ENCODE peak calls at places on chromosome 17, in four cellular contexts. C is NB4, I is esophagus squamous epithelium, N is Peyer's patch. Z is an unnamed sample.

GRCh38 chr17:49252148-49252682 is 21.6 kb upstream of the PHOSPHO1 start:
- DNase-seq in I (no peak), C (peak), N (no peak), Z (peak)

GRCh38 chr17:37608369-37609169 is 649 bp downstream of the SYNRG start:
- DNase-seq in N (no peak), C (peak), I (no peak), Z (no peak)

GRCh38 chr17:79617740-79618382 is 7.0 kb upstream of the RBFOX3 start:
- DNase-seq in C (no peak), I (no peak), N (peak), Z (peak)

GRCh38 chr17:32609085-32609484 is 122.3 kb downstream of the CDK5R1 start:
- DNase-seq in N (no peak), I (no peak), C (peak), Z (peak)

GRCh38 chr17:8072727-8073461 is 14.6 kb downstream of the ALOX12B start:
- DNase-seq in N (peak), I (no peak), C (no peak), Z (peak)

GRCh38 chr17:9187828-9188227 is 166.5 kb downstream of the NTN1 start:
- DNase-seq in C (no peak), I (no peak), N (no peak), Z (no peak)

GRCh38 chr17:3828151-3828851 is 17.7 kb downstream of the NCBP3 start:
- DNase-seq in C (no peak), I (no peak), N (no peak), Z (no peak)

GRCh38 chr17:38449364-38449763 is 21.1 kb downstream of the ARHGAP23 start:
- DNase-seq in C (no peak), N (no peak), I (no peak), Z (no peak)

GRCh38 chr17:47315451-47316266 is 8.1 kb upstream of the EFCAB13 start:
- DNase-seq in I (no peak), C (peak), N (no peak), Z (no peak)

GRCh38 chr17:17403899-17404576 is 72.8 kb upstream of the MED9 start:
- DNase-seq in N (no peak), I (no peak), C (peak), Z (peak)

GRCh38 chr17:29855686-29856085 is 74.3 kb downstream of the SSH2 start:
- DNase-seq in C (peak), I (no peak), N (no peak), Z (no peak)

GRCh38 chr17:2710075-2710803 is 1.3 kb downstream of the CLUH start:
- DNase-seq in C (peak), I (no peak), N (peak), Z (no peak)

GRCh38 chr17:20066253-20066652 is 57.1 kb downstream of the SPECC1 start:
- DNase-seq in N (no peak), C (no peak), I (no peak), Z (no peak)

GRCh38 chr17:49249292-49249794 is 18.8 kb upstream of the PHOSPHO1 start:
- DNase-seq in N (no peak), C (no peak), I (no peak), Z (no peak)

GRCh38 chr17:61238455-61238933 is 161.1 kb upstream of the TBX2 start:
- DNase-seq in N (no peak), C (no peak), I (no peak), Z (no peak)

GRCh38 chr17:61239953-61240352 is 159.7 kb upstream of the TBX2 start:
- DNase-seq in C (no peak), I (no peak), N (no peak), Z (no peak)

GRCh38 chr17:61239261-61239660 is 160.4 kb upstream of the TBX2 start:
- DNase-seq in C (no peak), N (no peak), I (no peak), Z (no peak)

GRCh38 chr17:61237275-61237674 is 162.4 kb upstream of the TBX2 start:
- DNase-seq in C (no peak), I (no peak), N (no peak), Z (no peak)

GRCh38 chr17:61240851-61241468 is 158.7 kb upstream of the TBX2 start:
- DNase-seq in I (no peak), C (no peak), N (no peak), Z (no peak)
- H3K4me3 ChIP-seq in I (no peak), C (no peak), N (no peak), Z (no peak)

DNA sequence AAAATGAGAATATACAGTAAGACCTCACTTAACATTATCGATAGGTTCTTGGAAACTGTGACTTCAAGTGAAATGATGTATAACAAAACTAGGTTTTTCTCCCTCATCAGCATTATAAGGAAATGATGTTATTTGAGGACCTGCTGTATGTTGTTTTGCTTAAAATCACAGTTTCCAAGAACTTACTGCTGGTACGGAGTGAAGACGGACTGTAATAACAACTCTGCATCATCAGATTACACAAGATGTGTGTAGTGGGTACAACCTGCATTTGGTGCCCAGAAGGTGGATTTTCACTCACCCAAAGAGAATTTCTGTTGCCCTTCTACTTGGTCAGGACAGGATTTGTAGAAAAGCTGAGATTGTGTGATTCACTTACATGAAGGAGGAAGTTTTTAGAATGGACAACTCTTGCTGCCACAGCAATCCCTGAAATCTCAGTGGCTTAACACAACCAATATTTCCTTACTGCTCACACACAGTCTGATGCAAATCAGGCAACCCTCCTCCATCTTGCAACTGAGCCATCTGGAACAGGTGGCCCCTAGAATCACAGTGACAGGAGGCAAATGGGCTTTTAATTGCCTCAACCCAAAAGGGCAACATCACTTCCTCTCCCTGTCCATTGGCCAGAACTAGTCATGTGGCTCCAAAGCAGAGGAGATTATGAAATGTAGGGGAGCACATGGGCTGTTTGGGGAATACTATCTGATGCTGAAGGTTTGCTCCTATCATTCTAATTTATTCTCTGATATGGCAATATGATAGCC is 67.6 kb upstream of the CACNG5 start:
- DNase-seq in N (no peak), I (no peak), C (no peak), Z (no peak)
- TF ChIP-seq POLR2A in N (no peak), I (no peak), C (no peak), Z (no peak)

GRCh38 chr17:40069751-40070643 is 7.2 kb downstream of the THRA start:
- DNase-seq in N (peak), I (no peak), C (peak), Z (no peak)

GRCh38 chr17:40067710-40068109 is 4.9 kb downstream of the THRA start:
- DNase-seq in I (no peak), C (no peak), N (no peak), Z (no peak)

GRCh38 chr17:40068917-40069750 is 6.4 kb downstream of the THRA start:
- DNase-seq in C (peak), N (peak), I (no peak), Z (peak)

GRCh38 chr17:40068129-40068581 is 5.4 kb downstream of the THRA start:
- DNase-seq in C (peak), N (no peak), I (no peak), Z (no peak)

GRCh38 chr17:40068584-40068916 is 5.8 kb downstream of the THRA start:
- DNase-seq in N (no peak), I (no peak), C (no peak), Z (no peak)
- H3K4me3 ChIP-seq in N (peak), I (no peak), C (no peak), Z (peak)

GRCh38 chr17:42387663-42388380 is 420 bp downstream of the STAT3 start:
- DNase-seq in C (peak), I (no peak), N (peak), Z (peak)
- TF ChIP-seq POLR2A in C (no peak), I (no peak), N (peak), Z (peak)

Z was measured in spleen.